ENCODE peak calls at places on chromosomes 2 and 18, in six cellular contexts. One of them, this sample, is unnamed.

GRCh38 chr2:17951563-17951962 is 73.1 kb downstream of the KCNS3 start:
- DNase-seq in mammary epithelial cell: no peak
- DNase-seq in fibroblast of pulmonary artery: no peak
- DNase-seq in neural crest cell: no peak
- DNase-seq in progenitor cell of endocrine pancreas: no peak
- DNase-seq in brain microvascular endothelial cell: no peak
- DNase-seq in this sample: no peak

GRCh38 chr2:42854207-42854818 is 61.9 kb upstream of the HAAO start:
- DNase-seq in brain microvascular endothelial cell: no peak
- DNase-seq in fibroblast of pulmonary artery: no peak
- DNase-seq in neural crest cell: no peak
- DNase-seq in mammary epithelial cell: peak; percentile 36
- DNase-seq in progenitor cell of endocrine pancreas: no peak
- DNase-seq in this sample: no peak

GRCh38 chr2:24909555-24910177 is 10.4 kb downstream of the ADCY3 start:
- DNase-seq in mammary epithelial cell: no peak
- DNase-seq in fibroblast of pulmonary artery: no peak
- DNase-seq in neural crest cell: no peak
- DNase-seq in brain microvascular endothelial cell: no peak
- DNase-seq in progenitor cell of endocrine pancreas: no peak
- DNase-seq in this sample: no peak

GRCh38 chr18:76720683-76721082 is 101.7 kb upstream of the ZNF236 start:
- DNase-seq in fibroblast of pulmonary artery: peak; percentile 19
- DNase-seq in mammary epithelial cell: no peak
- DNase-seq in progenitor cell of endocrine pancreas: no peak
- DNase-seq in neural crest cell: no peak
- DNase-seq in brain microvascular endothelial cell: no peak
- DNase-seq in this sample: no peak

GRCh38 chr18:30967701-30968100 is 74.8 kb downstream of the DSC3 start:
- DNase-seq in brain microvascular endothelial cell: no peak
- DNase-seq in mammary epithelial cell: no peak
- DNase-seq in fibroblast of pulmonary artery: no peak
- DNase-seq in neural crest cell: no peak
- DNase-seq in progenitor cell of endocrine pancreas: no peak
- DNase-seq in this sample: no peak

GRCh38 chr2:210049831-210050230 is 47.4 kb downstream of the RPE start:
- DNase-seq in fibroblast of pulmonary artery: no peak
- DNase-seq in progenitor cell of endocrine pancreas: no peak
- DNase-seq in mammary epithelial cell: no peak
- DNase-seq in brain microvascular endothelial cell: no peak
- DNase-seq in neural crest cell: no peak
- DNase-seq in this sample: no peak

GRCh38 chr2:233862261-233862768 is 5.9 kb downstream of the MSL3B start:
- DNase-seq in fibroblast of pulmonary artery: no peak
- DNase-seq in neural crest cell: no peak
- DNase-seq in brain microvascular endothelial cell: no peak
- DNase-seq in progenitor cell of endocrine pancreas: no peak
- DNase-seq in mammary epithelial cell: no peak
- DNase-seq in this sample: no peak

GRCh38 chr2:187409682-187410081 is 38.4 kb downstream of the CALCRL start:
- DNase-seq in progenitor cell of endocrine pancreas: no peak
- DNase-seq in neural crest cell: no peak
- DNase-seq in mammary epithelial cell: no peak
- DNase-seq in fibroblast of pulmonary artery: no peak
- DNase-seq in brain microvascular endothelial cell: no peak
- DNase-seq in this sample: no peak

GRCh38 chr2:11808016-11808400 is 61.6 kb downstream of the LPIN1 start:
- DNase-seq in progenitor cell of endocrine pancreas: no peak
- DNase-seq in brain microvascular endothelial cell: no peak
- DNase-seq in fibroblast of pulmonary artery: no peak
- DNase-seq in mammary epithelial cell: no peak
- DNase-seq in neural crest cell: no peak
- DNase-seq in this sample: no peak

GRCh38 chr2:58539973-58540372 is 298.8 kb upstream of the FANCL start:
- DNase-seq in progenitor cell of endocrine pancreas: no peak
- DNase-seq in fibroblast of pulmonary artery: peak; percentile 5
- DNase-seq in neural crest cell: no peak
- DNase-seq in mammary epithelial cell: no peak
- DNase-seq in brain microvascular endothelial cell: no peak
- DNase-seq in this sample: no peak

GRCh38 chr2:182445566-182445965 is 18.7 kb upstream of the PDE1A start:
- DNase-seq in fibroblast of pulmonary artery: peak; percentile 26
- DNase-seq in brain microvascular endothelial cell: no peak
- DNase-seq in progenitor cell of endocrine pancreas: no peak
- DNase-seq in neural crest cell: no peak
- DNase-seq in mammary epithelial cell: no peak
- DNase-seq in this sample: no peak

GRCh38 chr18:33839452-33840225 is 261.6 kb downstream of the ASXL3 start:
- DNase-seq in progenitor cell of endocrine pancreas: no peak
- DNase-seq in brain microvascular endothelial cell: peak; percentile 50
- DNase-seq in fibroblast of pulmonary artery: peak; percentile 67
- DNase-seq in neural crest cell: no peak
- DNase-seq in mammary epithelial cell: peak; percentile 39
- DNase-seq in this sample: no peak

GRCh38 chr18:76495435-76496199 is 575 bp upstream of the ZNF516 start:
- DNase-seq in fibroblast of pulmonary artery: peak; percentile 60
- DNase-seq in progenitor cell of endocrine pancreas: peak; percentile 37
- DNase-seq in neural crest cell: peak; percentile 52
- DNase-seq in mammary epithelial cell: peak; percentile 32
- DNase-seq in brain microvascular endothelial cell: peak; percentile 40
- DNase-seq in this sample: peak; percentile 65

GRCh38 chr18:67669993-67670671 is 153.6 kb upstream of the DSEL start:
- DNase-seq in mammary epithelial cell: peak; percentile 5
- DNase-seq in neural crest cell: no peak
- DNase-seq in progenitor cell of endocrine pancreas: no peak
- DNase-seq in brain microvascular endothelial cell: peak; percentile 86
- DNase-seq in fibroblast of pulmonary artery: peak; percentile 90
- DNase-seq in this sample: no peak

GRCh38 chr18:77059294-77059916 is 73.2 kb downstream of the MBP start:
- DNase-seq in mammary epithelial cell: peak; percentile 33
- DNase-seq in progenitor cell of endocrine pancreas: no peak
- DNase-seq in brain microvascular endothelial cell: peak; percentile 91
- DNase-seq in fibroblast of pulmonary artery: peak; percentile 82
- DNase-seq in neural crest cell: peak; percentile 50
- DNase-seq in this sample: peak; percentile 45

GRCh38 chr2:177328056-177328455 is 63.5 kb upstream of the NFE2L2 start:
- DNase-seq in brain microvascular endothelial cell: peak; percentile 29
- DNase-seq in mammary epithelial cell: no peak
- DNase-seq in neural crest cell: no peak
- DNase-seq in progenitor cell of endocrine pancreas: no peak
- DNase-seq in fibroblast of pulmonary artery: peak; percentile 55
- DNase-seq in this sample: no peak

GRCh38 chr18:457120-457519 is 43.4 kb downstream of the COLEC12 start:
- DNase-seq in brain microvascular endothelial cell: peak; percentile 66
- DNase-seq in mammary epithelial cell: no peak
- DNase-seq in fibroblast of pulmonary artery: peak; percentile 94
- DNase-seq in progenitor cell of endocrine pancreas: no peak
- DNase-seq in neural crest cell: no peak
- DNase-seq in this sample: peak; percentile 31

GRCh38 chr2:227374158-227374557 is 4.9 kb downstream of the TM4SF20 start:
- DNase-seq in fibroblast of pulmonary artery: peak; percentile 80
- DNase-seq in mammary epithelial cell: peak; percentile 68
- DNase-seq in neural crest cell: no peak
- DNase-seq in brain microvascular endothelial cell: no peak
- DNase-seq in progenitor cell of endocrine pancreas: no peak
- DNase-seq in this sample: no peak

GRCh38 chr18:63844254-63844653 is 43.3 kb upstream of the SERPINB2 start:
- DNase-seq in progenitor cell of endocrine pancreas: no peak
- DNase-seq in fibroblast of pulmonary artery: peak; percentile 50
- DNase-seq in neural crest cell: no peak
- DNase-seq in brain microvascular endothelial cell: peak; percentile 32
- DNase-seq in mammary epithelial cell: peak; percentile 37
- DNase-seq in this sample: no peak

GRCh38 chr18:63850636-63851035 is 36.9 kb upstream of the SERPINB2 start:
- DNase-seq in fibroblast of pulmonary artery: no peak
- DNase-seq in progenitor cell of endocrine pancreas: no peak
- DNase-seq in neural crest cell: no peak
- DNase-seq in mammary epithelial cell: no peak
- DNase-seq in brain microvascular endothelial cell: no peak
- DNase-seq in this sample: no peak

GRCh38 chr18:63850010-63850409 is 37.5 kb upstream of the SERPINB2 start:
- DNase-seq in fibroblast of pulmonary artery: peak; percentile 39
- DNase-seq in brain microvascular endothelial cell: peak; percentile 53
- DNase-seq in progenitor cell of endocrine pancreas: no peak
- DNase-seq in neural crest cell: peak; percentile 35
- DNase-seq in mammary epithelial cell: no peak
- DNase-seq in this sample: peak; percentile 59

GRCh38 chr18:63843008-63843407 is 44.5 kb upstream of the SERPINB2 start:
- DNase-seq in mammary epithelial cell: no peak
- DNase-seq in brain microvascular endothelial cell: no peak
- DNase-seq in progenitor cell of endocrine pancreas: no peak
- DNase-seq in neural crest cell: no peak
- DNase-seq in fibroblast of pulmonary artery: no peak
- DNase-seq in this sample: no peak

DNA sequence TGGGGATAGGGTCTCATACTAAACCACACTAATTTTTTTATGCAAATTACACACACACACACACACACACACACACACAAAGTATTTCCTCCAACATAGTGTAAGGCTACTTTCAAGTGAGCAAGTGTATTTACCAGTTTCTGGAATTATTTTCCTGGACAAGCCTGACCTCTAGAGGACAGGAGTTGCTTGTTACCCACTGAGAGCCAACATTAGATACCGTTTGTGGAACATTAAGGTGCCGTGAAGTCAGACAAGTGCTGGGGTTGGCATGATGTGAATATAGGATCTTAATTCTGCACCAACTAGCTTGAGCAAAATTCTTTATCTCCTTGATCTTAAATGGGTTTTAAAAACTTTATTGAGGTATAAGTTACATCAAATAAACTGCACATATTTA is 39.3 kb upstream of the SERPINB2 start:
- DNase-seq in mammary epithelial cell: peak; percentile 52
- DNase-seq in fibroblast of pulmonary artery: peak; percentile 73
- DNase-seq in brain microvascular endothelial cell: peak; percentile 46
- DNase-seq in progenitor cell of endocrine pancreas: no peak
- DNase-seq in neural crest cell: peak; percentile 12
- DNase-seq in this sample: no peak
- TF ChIP-seq CTCF in mammary epithelial cell: peak; percentile 71
- TF ChIP-seq CTCF in fibroblast of pulmonary artery: peak; percentile 79
- TF ChIP-seq CTCF in brain microvascular endothelial cell: peak; percentile 81
- TF ChIP-seq CTCF in progenitor cell of endocrine pancreas: peak; percentile 74
- TF ChIP-seq CTCF in neural crest cell: peak; percentile 73
- TF ChIP-seq CTCF in this sample: peak; percentile 50

GRCh38 chr18:23155537-23155936 is 20.3 kb downstream of the CABLES1 start:
- DNase-seq in mammary epithelial cell: peak; percentile 27
- DNase-seq in neural crest cell: no peak
- DNase-seq in brain microvascular endothelial cell: no peak
- DNase-seq in progenitor cell of endocrine pancreas: no peak
- DNase-seq in fibroblast of pulmonary artery: no peak
- DNase-seq in this sample: no peak

GRCh38 chr18:23158058-23158457 is 22.8 kb downstream of the CABLES1 start:
- DNase-seq in mammary epithelial cell: no peak
- DNase-seq in fibroblast of pulmonary artery: no peak
- DNase-seq in progenitor cell of endocrine pancreas: no peak
- DNase-seq in brain microvascular endothelial cell: no peak
- DNase-seq in neural crest cell: no peak
- DNase-seq in this sample: no peak

GRCh38 chr18:23154021-23154420 is 18.7 kb downstream of the CABLES1 start:
- DNase-seq in brain microvascular endothelial cell: no peak
- DNase-seq in neural crest cell: no peak
- DNase-seq in fibroblast of pulmonary artery: no peak
- DNase-seq in mammary epithelial cell: no peak
- DNase-seq in progenitor cell of endocrine pancreas: no peak
- DNase-seq in this sample: no peak

GRCh38 chr18:23156134-23156533 is 20.8 kb downstream of the CABLES1 start:
- DNase-seq in fibroblast of pulmonary artery: no peak
- DNase-seq in brain microvascular endothelial cell: no peak
- DNase-seq in progenitor cell of endocrine pancreas: no peak
- DNase-seq in neural crest cell: no peak
- DNase-seq in mammary epithelial cell: no peak
- DNase-seq in this sample: no peak

GRCh38 chr18:23154823-23155517 is 19.7 kb downstream of the CABLES1 start:
- DNase-seq in neural crest cell: no peak
- DNase-seq in mammary epithelial cell: no peak
- DNase-seq in progenitor cell of endocrine pancreas: no peak
- DNase-seq in brain microvascular endothelial cell: no peak
- DNase-seq in fibroblast of pulmonary artery: no peak
- DNase-seq in this sample: no peak
- TF ChIP-seq CTCF in neural crest cell: no peak
- TF ChIP-seq CTCF in mammary epithelial cell: no peak
- TF ChIP-seq CTCF in progenitor cell of endocrine pancreas: no peak
- TF ChIP-seq CTCF in brain microvascular endothelial cell: peak; percentile 41
- TF ChIP-seq CTCF in fibroblast of pulmonary artery: no peak
- TF ChIP-seq CTCF in this sample: no peak

GRCh38 chr2:143282684-143283083 is 153.5 kb downstream of the ARHGAP15 start:
- DNase-seq in fibroblast of pulmonary artery: no peak
- DNase-seq in mammary epithelial cell: no peak
- DNase-seq in brain microvascular endothelial cell: no peak
- DNase-seq in neural crest cell: no peak
- DNase-seq in progenitor cell of endocrine pancreas: no peak
- DNase-seq in this sample: peak; percentile 35
- TF ChIP-seq CTCF in fibroblast of pulmonary artery: peak; percentile 27
- TF ChIP-seq CTCF in mammary epithelial cell: peak; percentile 38
- TF ChIP-seq CTCF in brain microvascular endothelial cell: peak; percentile 47
- TF ChIP-seq CTCF in neural crest cell: peak; percentile 36
- TF ChIP-seq CTCF in progenitor cell of endocrine pancreas: peak; percentile 46
- TF ChIP-seq CTCF in this sample: peak; percentile 48

GRCh38 chr18:58671122-58671940 is at the start of gene MALT1:
- DNase-seq in mammary epithelial cell: peak; percentile 89
- DNase-seq in brain microvascular endothelial cell: peak; percentile 83
- DNase-seq in neural crest cell: peak; percentile 96
- DNase-seq in fibroblast of pulmonary artery: peak; percentile 91
- DNase-seq in progenitor cell of endocrine pancreas: peak; percentile 95
- DNase-seq in this sample: peak; percentile 97
- TF ChIP-seq CTCF in mammary epithelial cell: no peak
- TF ChIP-seq CTCF in brain microvascular endothelial cell: no peak
- TF ChIP-seq CTCF in neural crest cell: peak; percentile 21
- TF ChIP-seq CTCF in fibroblast of pulmonary artery: no peak
- TF ChIP-seq CTCF in progenitor cell of endocrine pancreas: peak; percentile 46
- TF ChIP-seq CTCF in this sample: no peak

GRCh38 chr2:146317959-146318358 is 1526.9 kb upstream of the ACVR2A start:
- DNase-seq in brain microvascular endothelial cell: peak; percentile 74
- DNase-seq in fibroblast of pulmonary artery: peak; percentile 76
- DNase-seq in mammary epithelial cell: peak; percentile 54
- DNase-seq in neural crest cell: no peak
- DNase-seq in progenitor cell of endocrine pancreas: no peak
- DNase-seq in this sample: no peak

GRCh38 chr2:146312899-146313298 is 1531.9 kb upstream of the ACVR2A start:
- DNase-seq in progenitor cell of endocrine pancreas: no peak
- DNase-seq in neural crest cell: no peak
- DNase-seq in brain microvascular endothelial cell: peak; percentile 21
- DNase-seq in fibroblast of pulmonary artery: peak; percentile 59
- DNase-seq in mammary epithelial cell: no peak
- DNase-seq in this sample: no peak
- TF ChIP-seq CTCF in progenitor cell of endocrine pancreas: peak; percentile 25
- TF ChIP-seq CTCF in neural crest cell: peak; percentile 52
- TF ChIP-seq CTCF in brain microvascular endothelial cell: no peak
- TF ChIP-seq CTCF in fibroblast of pulmonary artery: peak; percentile 30
- TF ChIP-seq CTCF in mammary epithelial cell: no peak
- TF ChIP-seq CTCF in this sample: no peak

GRCh38 chr2:69013123-69013836 is at the start of gene ANTXR1:
- DNase-seq in mammary epithelial cell: peak; percentile 75
- DNase-seq in fibroblast of pulmonary artery: peak; percentile 85
- DNase-seq in brain microvascular endothelial cell: peak; percentile 64
- DNase-seq in neural crest cell: peak; percentile 51
- DNase-seq in progenitor cell of endocrine pancreas: peak; percentile 34
- DNase-seq in this sample: peak; percentile 71
- TF ChIP-seq CTCF in mammary epithelial cell: no peak
- TF ChIP-seq CTCF in fibroblast of pulmonary artery: no peak
- TF ChIP-seq CTCF in brain microvascular endothelial cell: no peak
- TF ChIP-seq CTCF in neural crest cell: peak; percentile 49
- TF ChIP-seq CTCF in progenitor cell of endocrine pancreas: peak; percentile 25
- TF ChIP-seq CTCF in this sample: peak; percentile 54

GRCh38 chr2:128714861-128715312 is 396.2 kb upstream of the HS6ST1 start:
- DNase-seq in neural crest cell: no peak
- DNase-seq in mammary epithelial cell: no peak
- DNase-seq in fibroblast of pulmonary artery: no peak
- DNase-seq in progenitor cell of endocrine pancreas: no peak
- DNase-seq in brain microvascular endothelial cell: no peak
- DNase-seq in this sample: no peak
- TF ChIP-seq CTCF in neural crest cell: no peak
- TF ChIP-seq CTCF in mammary epithelial cell: no peak
- TF ChIP-seq CTCF in fibroblast of pulmonary artery: no peak
- TF ChIP-seq CTCF in progenitor cell of endocrine pancreas: peak; percentile 20
- TF ChIP-seq CTCF in brain microvascular endothelial cell: peak; percentile 25
- TF ChIP-seq CTCF in this sample: no peak

This sample was measured in glutamatergic neuron.